ENCODE peak calls at places on chromosomes 7 and 10, in four cellular contexts. Q is esophagus muscularis mucosa, P is heart left ventricle, T is psoas muscle. A is an unnamed sample.

GRCh38 chr10:79202188-79203013 is 133.6 kb downstream of the ZMIZ1 start:
- DNase-seq in Q (no peak), P (no peak), T (no peak), A (no peak)

GRCh38 chr7:2930310-2931033 is 86.4 kb upstream of the GNA12 start:
- DNase-seq in Q (no peak), P (no peak), T (no peak), A (no peak)

GRCh38 chr10:36677170-36677768 is 448.1 kb upstream of the ANKRD30A start:
- DNase-seq in Q (no peak), P (no peak), T (no peak), A (no peak)

GRCh38 chr7:67019562-67020390 is 23.1 kb downstream of the TYW1 start:
- DNase-seq in Q (no peak), P (no peak), T (no peak), A (no peak)

GRCh38 chr10:72274730-72275350 is 1.1 kb downstream of the DDIT4 start:
- DNase-seq in Q (no peak), P (peak; percentile 84), T (peak; percentile 93), A (peak; percentile 92)

GRCh38 chr10:5761220-5761619 is 52.0 kb downstream of the GDI2 start:
- DNase-seq in Q (no peak), P (no peak), T (no peak), A (no peak)

GRCh38 chr10:114418109-114418508 is 13.8 kb upstream of the AFAP1L2 start:
- DNase-seq in Q (no peak), P (no peak), T (no peak), A (no peak)

GRCh38 chr10:45418417-45418858 is 44.4 kb downstream of the ALOX5 start:
- DNase-seq in Q (no peak), P (no peak), T (no peak), A (no peak)

GRCh38 chr10:119079572-119080520 is 771 bp downstream of the EIF3A start:
- DNase-seq in Q (peak; percentile 93), P (peak; percentile 86), T (peak; percentile 86), A (peak; percentile 63)

GRCh38 chr10:109592391-109592790 is 330.9 kb downstream of the XPNPEP1 start:
- DNase-seq in Q (no peak), P (no peak), T (no peak), A (no peak)

DNA sequence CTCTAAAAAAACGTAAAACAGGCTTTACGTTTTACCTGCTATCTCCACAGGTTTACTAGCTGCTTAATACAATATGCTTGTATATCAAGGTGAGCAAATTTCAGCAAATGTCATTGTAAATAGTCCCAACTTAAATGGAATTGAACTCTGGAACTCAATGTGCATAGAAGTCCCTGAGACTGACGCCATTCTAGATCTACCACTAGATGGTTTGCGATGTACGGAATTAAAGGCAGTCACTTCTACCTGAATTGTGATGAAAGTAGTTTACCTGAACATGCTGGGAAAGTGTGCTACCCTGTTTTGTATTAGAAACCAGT is 837 bp upstream of the SNX13 start:
- DNase-seq in Q (no peak), P (no peak), T (no peak), A (no peak)
- H3K27ac ChIP-seq in Q (peak overlapping the region; percentile 97), P (peak overlapping the region; percentile 93), T (peak overlapping the region; percentile 99), A (peak overlapping the region; percentile 99)

DNA sequence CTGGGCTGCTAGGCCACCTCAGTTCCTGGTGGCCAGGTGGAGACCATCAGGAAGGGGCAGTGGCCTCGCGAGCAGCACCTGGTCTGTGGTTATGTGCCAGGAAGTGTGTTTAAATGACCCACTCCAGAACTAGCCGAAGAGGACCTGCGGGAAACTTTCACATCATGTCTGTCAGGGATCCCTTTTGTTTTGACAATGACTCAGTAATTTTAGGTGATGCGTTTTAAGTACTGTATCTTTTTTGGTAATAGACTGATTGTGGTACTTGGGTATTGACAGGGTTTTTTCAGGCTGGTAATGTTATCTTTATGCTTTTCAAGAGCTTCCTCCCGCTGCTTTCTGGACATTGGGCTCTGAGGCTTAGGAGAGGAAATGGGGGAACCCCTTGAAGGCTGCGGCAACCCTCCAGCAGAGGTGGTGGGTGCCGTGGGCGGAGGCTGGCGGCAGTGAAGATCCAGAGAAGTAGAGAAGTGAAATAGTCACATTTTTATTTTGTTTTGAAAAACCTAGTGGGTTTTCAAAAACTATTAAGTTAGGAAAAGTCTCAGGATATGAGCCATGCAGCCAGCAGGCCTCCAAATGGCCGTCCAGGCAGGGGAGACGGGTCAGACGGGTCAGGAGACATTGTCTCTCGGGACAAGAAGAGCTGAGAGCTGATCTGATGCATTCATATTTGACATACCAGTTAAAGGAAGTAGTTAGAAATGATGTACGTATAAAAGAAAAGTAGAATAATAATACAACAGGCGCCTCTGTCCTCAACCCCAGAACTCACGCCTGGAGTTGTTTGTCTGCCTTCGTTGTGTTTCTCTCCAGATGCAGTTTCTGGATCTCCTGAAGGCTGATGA is 27.7 kb downstream of the PPP2R2D start:
- DNase-seq in Q (no peak), P (no peak), T (no peak), A (no peak)
- H3K4me1 ChIP-seq in Q (peaks cover 72% of the 10 kb centered on the region), P (peaks cover 84% of the 10 kb centered on the region), T (peaks cover 57% of the 10 kb centered on the region), A (peaks cover 55% of the 10 kb centered on the region)

DNA sequence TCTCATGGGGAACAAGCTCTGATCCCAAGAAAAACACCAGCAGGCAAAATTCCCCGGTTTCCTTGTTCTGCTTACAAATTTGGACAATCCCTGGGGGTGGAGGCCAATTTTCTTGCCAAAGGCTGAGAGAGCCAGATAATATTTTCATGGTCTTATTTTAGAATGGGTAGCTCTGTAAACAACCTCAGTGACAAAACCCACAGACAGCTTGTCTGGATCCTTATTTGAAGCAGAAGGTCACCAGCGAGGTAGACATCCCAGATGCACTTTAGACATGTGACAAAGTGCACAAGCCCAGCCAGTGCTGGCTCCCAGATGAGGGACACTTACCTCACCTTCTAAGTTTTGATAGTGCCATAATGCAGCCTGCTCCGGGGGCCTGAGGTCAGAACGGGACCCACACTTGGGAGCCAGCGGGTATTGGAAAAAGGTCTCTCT is 102.6 kb upstream of the DDC start:
- DNase-seq in Q (no peak), P (peak; percentile 80), T (peak; percentile 86), A (peak; percentile 93)
- H3K27ac ChIP-seq in Q (peak overlapping the region; percentile 66), P (peak overlapping the region; percentile 73), T (peak overlapping the region; percentile 91), A (peak overlapping the region; percentile 85)

GRCh38 chr7:69717221-69717620 is 118.9 kb downstream of the AUTS2 start:
- DNase-seq in Q (no peak), P (no peak), T (no peak), A (no peak)

GRCh38 chr7:69723663-69724062 is 125.4 kb downstream of the AUTS2 start:
- DNase-seq in Q (no peak), P (no peak), T (no peak), A (no peak)

GRCh38 chr7:69728299-69728698 is 130.0 kb downstream of the AUTS2 start:
- DNase-seq in Q (no peak), P (no peak), T (no peak), A (no peak)

GRCh38 chr7:69722836-69723235 is 124.6 kb downstream of the AUTS2 start:
- DNase-seq in Q (no peak), P (no peak), T (no peak), A (no peak)
- H3K4me1 ChIP-seq in Q (peaks cover 38% of the 10 kb centered on the region), P (no peaks in the 10 kb centered on the region), T (no peaks in the 10 kb centered on the region), A (no peaks in the 10 kb centered on the region)

GRCh38 chr7:105768117-105768516 is 108.3 kb downstream of the ATXN7L1 start:
- DNase-seq in Q (no peak), P (no peak), T (no peak), A (no peak)

GRCh38 chr7:105765846-105766245 is 110.6 kb downstream of the ATXN7L1 start:
- DNase-seq in Q (no peak), P (no peak), T (no peak), A (no peak)

GRCh38 chr7:105768898-105769507 is 107.4 kb downstream of the ATXN7L1 start:
- DNase-seq in Q (no peak), P (no peak), T (no peak), A (no peak)

GRCh38 chr7:105764506-105764905 is 111.9 kb downstream of the ATXN7L1 start:
- DNase-seq in Q (no peak), P (no peak), T (no peak), A (no peak)

GRCh38 chr7:105766421-105767191 is 109.8 kb downstream of the ATXN7L1 start:
- DNase-seq in Q (no peak), P (no peak), T (no peak), A (no peak)
- H3K27ac ChIP-seq in Q (no peak overlapping the region), P (no peak overlapping the region), T (no peak overlapping the region), A (no peak overlapping the region)

GRCh38 chr10:10849306-10849705 is 168.4 kb upstream of the CELF2 start:
- DNase-seq in Q (no peak), P (no peak), T (no peak), A (no peak)
- H3K4me1 ChIP-seq in Q (peaks cover 29% of the 10 kb centered on the region), P (no peaks in the 10 kb centered on the region), T (no peaks in the 10 kb centered on the region), A (no peaks in the 10 kb centered on the region)